ENCODE peak calls at places on chromosomes 6 and 20, in six cellular contexts. One of them, this sample, is unnamed.

GRCh38 chr6:3522561-3523287 is 65.9 kb upstream of the SLC22A23 start:
- DNase-seq in endothelial cell of umbilical vein: no peak
- DNase-seq in fibroblast of villous mesenchyme: no peak
- DNase-seq in NB4: no peak
- DNase-seq in fibroblast of the aortic adventitia: peak
- DNase-seq in AG04450: no peak
- DNase-seq in this sample: no peak

GRCh38 chr6:121437861-121438651 is 2.6 kb downstream of the GJA1 start:
- DNase-seq in fibroblast of villous mesenchyme: peak
- DNase-seq in fibroblast of the aortic adventitia: peak
- DNase-seq in endothelial cell of umbilical vein: peak
- DNase-seq in AG04450: no peak
- DNase-seq in NB4: peak
- DNase-seq in this sample: peak

GRCh38 chr20:63642518-63643247 is 10.5 kb downstream of the STMN3 start:
- DNase-seq in AG04450: no peak
- DNase-seq in endothelial cell of umbilical vein: no peak
- DNase-seq in fibroblast of villous mesenchyme: no peak
- DNase-seq in fibroblast of the aortic adventitia: no peak
- DNase-seq in NB4: no peak
- DNase-seq in this sample: no peak

GRCh38 chr20:61218886-61219480 is 33.1 kb upstream of the CDH4 start:
- DNase-seq in endothelial cell of umbilical vein: no peak
- DNase-seq in AG04450: no peak
- DNase-seq in fibroblast of the aortic adventitia: peak
- DNase-seq in fibroblast of villous mesenchyme: peak
- DNase-seq in NB4: no peak
- DNase-seq in this sample: peak

GRCh38 chr6:90186637-90187361 is 109.8 kb downstream of the BACH2 start:
- DNase-seq in endothelial cell of umbilical vein: no peak
- DNase-seq in fibroblast of the aortic adventitia: no peak
- DNase-seq in NB4: no peak
- DNase-seq in AG04450: no peak
- DNase-seq in fibroblast of villous mesenchyme: no peak
- DNase-seq in this sample: no peak

GRCh38 chr6:166952122-166952521 is 4.2 kb downstream of the RNASET2 start:
- DNase-seq in fibroblast of the aortic adventitia: no peak
- DNase-seq in fibroblast of villous mesenchyme: no peak
- DNase-seq in NB4: no peak
- DNase-seq in AG04450: no peak
- DNase-seq in endothelial cell of umbilical vein: no peak
- DNase-seq in this sample: no peak

GRCh38 chr20:2879148-2879547 is 5.9 kb downstream of the PTPRA start:
- DNase-seq in fibroblast of villous mesenchyme: peak
- DNase-seq in AG04450: peak
- DNase-seq in fibroblast of the aortic adventitia: peak
- DNase-seq in NB4: no peak
- DNase-seq in endothelial cell of umbilical vein: no peak
- DNase-seq in this sample: peak

GRCh38 chr20:25360631-25361286 is 29.9 kb downstream of the ABHD12 start:
- DNase-seq in fibroblast of the aortic adventitia: peak
- DNase-seq in endothelial cell of umbilical vein: peak
- DNase-seq in AG04450: no peak
- DNase-seq in NB4: peak
- DNase-seq in fibroblast of villous mesenchyme: peak
- DNase-seq in this sample: peak

GRCh38 chr20:51388756-51389542 is 153.6 kb downstream of the NFATC2 start:
- DNase-seq in fibroblast of the aortic adventitia: no peak
- DNase-seq in endothelial cell of umbilical vein: peak
- DNase-seq in NB4: no peak
- DNase-seq in fibroblast of villous mesenchyme: no peak
- DNase-seq in AG04450: no peak
- DNase-seq in this sample: peak

GRCh38 chr6:134795696-134796095 is 154.2 kb downstream of the ALDH8A1 start:
- DNase-seq in fibroblast of villous mesenchyme: no peak
- DNase-seq in AG04450: no peak
- DNase-seq in endothelial cell of umbilical vein: peak
- DNase-seq in NB4: no peak
- DNase-seq in fibroblast of the aortic adventitia: peak
- DNase-seq in this sample: no peak

GRCh38 chr20:48186915-48187314 is 401.6 kb upstream of the SULF2 start:
- DNase-seq in endothelial cell of umbilical vein: no peak
- DNase-seq in fibroblast of the aortic adventitia: peak
- DNase-seq in AG04450: no peak
- DNase-seq in NB4: no peak
- DNase-seq in fibroblast of villous mesenchyme: no peak
- DNase-seq in this sample: no peak

GRCh38 chr6:53300656-53301551 is 47.8 kb downstream of the ELOVL5 start:
- DNase-seq in fibroblast of the aortic adventitia: peak
- DNase-seq in AG04450: no peak
- DNase-seq in NB4: no peak
- DNase-seq in endothelial cell of umbilical vein: peak
- DNase-seq in fibroblast of villous mesenchyme: no peak
- DNase-seq in this sample: peak

GRCh38 chr20:44770480-44771171 is 25.0 kb downstream of the KCNK15 start:
- DNase-seq in NB4: peak
- DNase-seq in fibroblast of villous mesenchyme: no peak
- DNase-seq in AG04450: no peak
- DNase-seq in endothelial cell of umbilical vein: no peak
- DNase-seq in fibroblast of the aortic adventitia: no peak
- DNase-seq in this sample: no peak

GRCh38 chr6:144094731-144095133 is 641 bp downstream of the SF3B5 start:
- DNase-seq in fibroblast of the aortic adventitia: no peak
- DNase-seq in AG04450: no peak
- DNase-seq in NB4: peak
- DNase-seq in endothelial cell of umbilical vein: no peak
- DNase-seq in fibroblast of villous mesenchyme: no peak
- DNase-seq in this sample: no peak

GRCh38 chr6:102390541-102390940 is 997.0 kb downstream of the GRIK2 start:
- DNase-seq in endothelial cell of umbilical vein: no peak
- DNase-seq in fibroblast of villous mesenchyme: no peak
- DNase-seq in NB4: peak
- DNase-seq in AG04450: no peak
- DNase-seq in fibroblast of the aortic adventitia: no peak
- DNase-seq in this sample: no peak

GRCh38 chr6:102387351-102388033 is 994.0 kb downstream of the GRIK2 start:
- DNase-seq in AG04450: no peak
- DNase-seq in endothelial cell of umbilical vein: no peak
- DNase-seq in fibroblast of the aortic adventitia: no peak
- DNase-seq in fibroblast of villous mesenchyme: no peak
- DNase-seq in NB4: no peak
- DNase-seq in this sample: no peak

DNA sequence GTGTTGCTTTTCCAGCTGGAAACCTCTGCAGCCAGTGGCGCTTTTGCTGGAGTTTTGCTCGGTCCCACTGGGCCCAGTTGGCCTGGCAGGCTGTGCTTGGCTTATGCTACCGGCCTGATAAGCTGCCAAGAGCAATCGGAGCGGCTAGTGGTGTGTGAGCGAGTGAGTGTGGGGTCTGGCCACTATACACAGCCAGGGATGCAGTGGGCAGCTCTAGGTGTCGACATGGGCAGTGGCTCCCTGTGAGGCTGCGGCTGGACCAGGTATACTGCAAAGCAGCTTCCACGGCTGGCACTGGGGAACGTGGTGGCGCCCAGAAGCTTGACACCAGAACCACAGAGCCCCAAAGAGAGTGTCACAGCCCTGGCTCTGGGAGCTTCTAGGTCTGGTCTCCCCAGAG is 996.5 kb downstream of the GRIK2 start:
- DNase-seq in endothelial cell of umbilical vein: no peak
- DNase-seq in fibroblast of the aortic adventitia: no peak
- DNase-seq in NB4: no peak
- DNase-seq in AG04450: no peak
- DNase-seq in fibroblast of villous mesenchyme: no peak
- DNase-seq in this sample: no peak
- H3K4me3 ChIP-seq in endothelial cell of umbilical vein: no peak
- H3K4me3 ChIP-seq in fibroblast of the aortic adventitia: no peak
- H3K4me3 ChIP-seq in NB4: no peak
- H3K4me3 ChIP-seq in AG04450: no peak
- H3K4me3 ChIP-seq in fibroblast of villous mesenchyme: no peak
- H3K4me3 ChIP-seq in this sample: no peak

DNA sequence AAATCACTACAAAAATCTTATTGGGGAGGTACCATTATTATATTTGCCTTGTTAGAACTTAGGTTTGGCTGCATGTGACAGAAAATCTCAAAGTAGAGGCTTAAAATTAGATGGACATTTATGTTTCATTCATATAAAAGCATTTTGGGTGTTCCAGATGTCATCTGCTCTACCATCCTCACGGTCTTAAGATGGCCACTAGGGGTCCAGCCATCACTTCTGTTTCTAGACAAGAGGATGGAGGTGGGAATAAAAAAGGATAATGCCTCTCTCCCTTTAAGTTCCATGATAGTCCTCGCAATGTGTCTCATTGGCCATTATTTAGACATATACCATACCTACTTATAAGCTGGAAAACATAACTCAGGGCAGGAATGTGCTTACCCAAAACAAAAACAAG is 929.5 kb downstream of the KIF16B start:
- DNase-seq in fibroblast of villous mesenchyme: peak
- DNase-seq in fibroblast of the aortic adventitia: peak
- DNase-seq in NB4: peak
- DNase-seq in endothelial cell of umbilical vein: peak
- DNase-seq in AG04450: no peak
- DNase-seq in this sample: peak
- TF ChIP-seq CTCF in fibroblast of villous mesenchyme: peak
- TF ChIP-seq CTCF in fibroblast of the aortic adventitia: peak
- TF ChIP-seq CTCF in NB4: peak
- TF ChIP-seq CTCF in endothelial cell of umbilical vein: peak
- TF ChIP-seq CTCF in AG04450: peak
- TF ChIP-seq CTCF in this sample: peak

GRCh38 chr6:44598679-44599078 is 211.2 kb downstream of the CDC5L start:
- DNase-seq in NB4: no peak
- DNase-seq in fibroblast of villous mesenchyme: no peak
- DNase-seq in fibroblast of the aortic adventitia: no peak
- DNase-seq in AG04450: no peak
- DNase-seq in endothelial cell of umbilical vein: no peak
- DNase-seq in this sample: no peak
- H3K4me3 ChIP-seq in NB4: no peak
- H3K4me3 ChIP-seq in fibroblast of villous mesenchyme: no peak
- H3K4me3 ChIP-seq in fibroblast of the aortic adventitia: no peak
- H3K4me3 ChIP-seq in AG04450: no peak
- H3K4me3 ChIP-seq in endothelial cell of umbilical vein: no peak
- H3K4me3 ChIP-seq in this sample: no peak

DNA sequence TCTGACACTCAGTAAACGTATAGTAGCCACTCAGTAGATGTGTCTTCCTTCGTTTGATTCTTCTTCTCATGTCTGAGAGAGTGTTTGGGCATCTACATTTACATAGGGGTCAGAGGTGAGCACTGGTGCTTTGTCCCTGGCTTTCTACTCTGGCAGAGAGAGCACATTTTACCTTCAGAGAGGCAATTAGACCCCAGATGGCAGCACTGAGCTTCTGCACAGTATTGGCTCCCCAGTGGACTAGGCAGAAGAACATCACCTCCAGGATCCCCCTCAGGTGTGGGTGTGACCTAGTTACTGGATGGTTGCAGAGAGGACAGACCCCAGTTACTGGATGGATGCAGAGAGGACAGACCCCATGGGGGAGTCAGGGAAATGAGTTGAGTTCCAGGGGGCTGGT is 327.2 kb downstream of the DHX35 start:
- DNase-seq in NB4: peak
- DNase-seq in fibroblast of villous mesenchyme: no peak
- DNase-seq in AG04450: no peak
- DNase-seq in fibroblast of the aortic adventitia: no peak
- DNase-seq in endothelial cell of umbilical vein: no peak
- DNase-seq in this sample: no peak
- TF ChIP-seq CTCF in NB4: peak
- TF ChIP-seq CTCF in fibroblast of villous mesenchyme: no peak
- TF ChIP-seq CTCF in AG04450: no peak
- TF ChIP-seq CTCF in fibroblast of the aortic adventitia: no peak
- TF ChIP-seq CTCF in endothelial cell of umbilical vein: peak
- TF ChIP-seq CTCF in this sample: no peak

DNA sequence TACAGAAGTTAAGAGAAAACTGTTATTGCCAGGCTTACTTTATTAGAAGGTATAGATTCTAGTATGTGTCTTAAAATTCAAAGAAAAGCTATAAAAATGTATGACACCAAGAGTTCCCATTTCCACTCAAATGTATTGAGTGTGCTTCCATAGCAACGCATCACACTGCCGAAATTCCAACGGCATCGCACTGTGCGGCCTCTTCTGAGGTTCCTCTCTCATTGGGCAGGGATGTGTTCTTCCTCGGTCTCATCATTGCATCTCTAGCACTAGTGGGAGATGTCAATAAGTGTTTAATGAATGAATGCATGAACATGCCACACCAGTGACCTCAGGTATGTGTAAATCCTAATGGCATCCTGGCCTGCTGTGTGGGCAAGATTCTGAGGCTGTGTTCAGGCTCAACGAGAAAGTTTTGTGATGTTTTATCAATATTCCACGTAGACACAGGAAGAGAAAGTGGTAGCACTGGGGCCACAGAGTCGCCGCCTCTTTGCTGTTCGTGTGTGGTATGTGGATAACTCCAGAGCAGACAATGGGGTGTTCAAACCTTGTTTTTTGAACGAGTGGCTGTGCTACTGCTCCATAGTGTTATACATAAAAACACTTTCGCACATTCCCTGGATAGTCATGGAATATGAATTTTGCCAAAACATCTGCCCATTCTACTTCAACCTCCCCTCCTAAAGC is 171.6 kb downstream of the ADGB start:
- DNase-seq in NB4: no peak
- DNase-seq in endothelial cell of umbilical vein: no peak
- DNase-seq in AG04450: no peak
- DNase-seq in fibroblast of the aortic adventitia: no peak
- DNase-seq in fibroblast of villous mesenchyme: no peak
- DNase-seq in this sample: no peak
- H3K4me3 ChIP-seq in NB4: no peak
- H3K4me3 ChIP-seq in endothelial cell of umbilical vein: no peak
- H3K4me3 ChIP-seq in AG04450: no peak
- H3K4me3 ChIP-seq in fibroblast of the aortic adventitia: no peak
- H3K4me3 ChIP-seq in fibroblast of villous mesenchyme: no peak
- H3K4me3 ChIP-seq in this sample: no peak